ENCODE peak calls at places on chromosomes 3 and 15, in five cellular contexts. One of them, this sample, is unnamed.

GRCh38 chr3:99902091-99902490 is 84.4 kb downstream of the CMSS1 start:
- DNase-seq in spleen: no peak
- DNase-seq in esophagus squamous epithelium: no peak
- DNase-seq in Peyer's patch: no peak
- DNase-seq in uterus: no peak
- DNase-seq in this sample: no peak

GRCh38 chr3:16030342-16030741 is 144.1 kb upstream of the GALNT15 start:
- DNase-seq in uterus: no peak
- DNase-seq in spleen: no peak
- DNase-seq in esophagus squamous epithelium: no peak
- DNase-seq in Peyer's patch: no peak
- DNase-seq in this sample: no peak

GRCh38 chr15:29674661-29675533 is 147.4 kb downstream of the TJP1 start:
- DNase-seq in Peyer's patch: no peak
- DNase-seq in uterus: peak; percentile 39
- DNase-seq in esophagus squamous epithelium: no peak
- DNase-seq in spleen: peak; percentile 70
- DNase-seq in this sample: peak; percentile 73

GRCh38 chr3:18239674-18240073 is 185.5 kb downstream of the SATB1 start:
- DNase-seq in Peyer's patch: no peak
- DNase-seq in esophagus squamous epithelium: no peak
- DNase-seq in uterus: no peak
- DNase-seq in spleen: no peak
- DNase-seq in this sample: no peak

GRCh38 chr15:62445244-62445643 is 280.2 kb upstream of the C2CD4B start:
- DNase-seq in uterus: no peak
- DNase-seq in Peyer's patch: no peak
- DNase-seq in spleen: no peak
- DNase-seq in esophagus squamous epithelium: no peak
- DNase-seq in this sample: no peak

GRCh38 chr3:120487079-120487693 is 36.4 kb upstream of the FSTL1 start:
- DNase-seq in esophagus squamous epithelium: no peak
- DNase-seq in spleen: no peak
- DNase-seq in Peyer's patch: no peak
- DNase-seq in uterus: peak; percentile 50
- DNase-seq in this sample: no peak

GRCh38 chr3:197019535-197019934 is 10.1 kb downstream of the MELTF start:
- DNase-seq in uterus: no peak
- DNase-seq in Peyer's patch: no peak
- DNase-seq in spleen: no peak
- DNase-seq in esophagus squamous epithelium: no peak
- DNase-seq in this sample: no peak

GRCh38 chr3:38102073-38102844 is 34.7 kb downstream of the ACAA1 start:
- DNase-seq in spleen: no peak
- DNase-seq in uterus: no peak
- DNase-seq in Peyer's patch: no peak
- DNase-seq in esophagus squamous epithelium: no peak
- DNase-seq in this sample: no peak

GRCh38 chr15:23629234-23629805 is 18.3 kb downstream of the MAGEL2 start:
- DNase-seq in Peyer's patch: no peak
- DNase-seq in uterus: no peak
- DNase-seq in spleen: no peak
- DNase-seq in esophagus squamous epithelium: no peak
- DNase-seq in this sample: no peak

GRCh38 chr3:86954751-86955150 is 36.2 kb downstream of the VGLL3 start:
- DNase-seq in spleen: no peak
- DNase-seq in uterus: no peak
- DNase-seq in esophagus squamous epithelium: no peak
- DNase-seq in Peyer's patch: no peak
- DNase-seq in this sample: no peak

GRCh38 chr3:71372911-71373637 is 210.5 kb downstream of the FOXP1 start:
- DNase-seq in spleen: no peak
- DNase-seq in Peyer's patch: no peak
- DNase-seq in uterus: no peak
- DNase-seq in esophagus squamous epithelium: no peak
- DNase-seq in this sample: no peak

GRCh38 chr15:55222588-55222987 is 25.8 kb upstream of the RSL24D1 start:
- DNase-seq in esophagus squamous epithelium: no peak
- DNase-seq in uterus: no peak
- DNase-seq in spleen: no peak
- DNase-seq in Peyer's patch: no peak
- DNase-seq in this sample: no peak

GRCh38 chr15:74400915-74401757 is 32.6 kb downstream of the SEMA7A start:
- DNase-seq in Peyer's patch: peak; percentile 58
- DNase-seq in uterus: no peak
- DNase-seq in esophagus squamous epithelium: no peak
- DNase-seq in spleen: no peak
- DNase-seq in this sample: no peak

GRCh38 chr3:185216587-185216918 is 37.3 kb downstream of the EHHADH start:
- DNase-seq in Peyer's patch: no peak
- DNase-seq in spleen: no peak
- DNase-seq in esophagus squamous epithelium: no peak
- DNase-seq in uterus: no peak
- DNase-seq in this sample: no peak

GRCh38 chr3:25572919-25573385 is 91.8 kb downstream of the TOP2B start:
- DNase-seq in spleen: no peak
- DNase-seq in uterus: peak; percentile 34
- DNase-seq in esophagus squamous epithelium: no peak
- DNase-seq in Peyer's patch: no peak
- DNase-seq in this sample: no peak

GRCh38 chr3:150737874-150738679 is 24.9 kb downstream of the SIAH2 start:
- DNase-seq in Peyer's patch: no peak
- DNase-seq in spleen: no peak
- DNase-seq in esophagus squamous epithelium: no peak
- DNase-seq in uterus: no peak
- DNase-seq in this sample: no peak

GRCh38 chr15:31328425-31328998 is 1.9 kb downstream of the KLF13 start:
- DNase-seq in spleen: peak; percentile 93
- DNase-seq in esophagus squamous epithelium: no peak
- DNase-seq in uterus: no peak
- DNase-seq in Peyer's patch: peak; percentile 57
- DNase-seq in this sample: no peak

GRCh38 chr15:37016287-37016686 is 84.1 kb downstream of the MEIS2 start:
- DNase-seq in spleen: no peak
- DNase-seq in Peyer's patch: no peak
- DNase-seq in uterus: peak; percentile 51
- DNase-seq in esophagus squamous epithelium: no peak
- DNase-seq in this sample: peak; percentile 36

GRCh38 chr3:150663461-150663860 is 40.3 kb downstream of the ERICH6 start:
- DNase-seq in esophagus squamous epithelium: no peak
- DNase-seq in uterus: no peak
- DNase-seq in spleen: no peak
- DNase-seq in Peyer's patch: no peak
- DNase-seq in this sample: no peak

GRCh38 chr15:100924436-100924835 is 5.3 kb downstream of the LRRK1 start:
- DNase-seq in esophagus squamous epithelium: no peak
- DNase-seq in uterus: no peak
- DNase-seq in spleen: no peak
- DNase-seq in Peyer's patch: no peak
- DNase-seq in this sample: no peak

GRCh38 chr3:143885803-143886427 is 37.6 kb upstream of the SLC9A9 start:
- DNase-seq in esophagus squamous epithelium: no peak
- DNase-seq in Peyer's patch: no peak
- DNase-seq in spleen: no peak
- DNase-seq in uterus: no peak
- DNase-seq in this sample: no peak

GRCh38 chr3:7504886-7505775 is 644.2 kb downstream of the GRM7 start:
- DNase-seq in esophagus squamous epithelium: no peak
- DNase-seq in uterus: no peak
- DNase-seq in Peyer's patch: no peak
- DNase-seq in spleen: no peak
- DNase-seq in this sample: no peak

GRCh38 chr3:149180057-149180573 is 41.5 kb downstream of the CP start:
- DNase-seq in uterus: peak; percentile 93
- DNase-seq in spleen: no peak
- DNase-seq in Peyer's patch: peak; percentile 30
- DNase-seq in esophagus squamous epithelium: no peak
- DNase-seq in this sample: peak; percentile 84

GRCh38 chr3:139173372-139174108 is 128.8 kb upstream of the PRR23C start:
- DNase-seq in esophagus squamous epithelium: no peak
- DNase-seq in spleen: no peak
- DNase-seq in uterus: no peak
- DNase-seq in Peyer's patch: no peak
- DNase-seq in this sample: no peak

GRCh38 chr3:53109822-53110771 is 20.1 kb downstream of the RFT1 start:
- DNase-seq in uterus: peak; percentile 78
- DNase-seq in Peyer's patch: peak; percentile 20
- DNase-seq in esophagus squamous epithelium: no peak
- DNase-seq in spleen: no peak
- DNase-seq in this sample: no peak

GRCh38 chr3:99846472-99846871 is 28.8 kb downstream of the CMSS1 start:
- DNase-seq in esophagus squamous epithelium: no peak
- DNase-seq in Peyer's patch: no peak
- DNase-seq in spleen: no peak
- DNase-seq in uterus: peak; percentile 32
- DNase-seq in this sample: no peak

GRCh38 chr3:197006446-197006845 is 23.2 kb downstream of the MELTF start:
- DNase-seq in Peyer's patch: no peak
- DNase-seq in spleen: peak; percentile 51
- DNase-seq in uterus: no peak
- DNase-seq in esophagus squamous epithelium: no peak
- DNase-seq in this sample: no peak

GRCh38 chr3:69250014-69250413 is 127.6 kb upstream of the LMOD3 start:
- DNase-seq in Peyer's patch: no peak
- DNase-seq in spleen: no peak
- DNase-seq in uterus: no peak
- DNase-seq in esophagus squamous epithelium: no peak
- DNase-seq in this sample: no peak

GRCh38 chr15:68479406-68479805 is 47.4 kb upstream of the ITGA11 start:
- DNase-seq in spleen: no peak
- DNase-seq in Peyer's patch: no peak
- DNase-seq in uterus: peak; percentile 89
- DNase-seq in esophagus squamous epithelium: no peak
- DNase-seq in this sample: peak; percentile 52

GRCh38 chr15:90871716-90872480 is 3.5 kb downstream of the FURIN start:
- DNase-seq in Peyer's patch: no peak
- DNase-seq in spleen: peak; percentile 88
- DNase-seq in uterus: no peak
- DNase-seq in esophagus squamous epithelium: no peak
- DNase-seq in this sample: no peak

GRCh38 chr3:187264946-187265345 is 26.6 kb downstream of the MASP1 start:
- DNase-seq in esophagus squamous epithelium: no peak
- DNase-seq in Peyer's patch: no peak
- DNase-seq in uterus: no peak
- DNase-seq in spleen: no peak
- DNase-seq in this sample: no peak

GRCh38 chr3:141986548-141987107 is 110.2 kb downstream of the ATP1B3 start:
- DNase-seq in spleen: no peak
- DNase-seq in uterus: no peak
- DNase-seq in Peyer's patch: no peak
- DNase-seq in esophagus squamous epithelium: no peak
- DNase-seq in this sample: no peak
- H3K4me3 ChIP-seq in spleen: no peak overlapping the region
- H3K4me3 ChIP-seq in uterus: no peak overlapping the region
- H3K4me3 ChIP-seq in Peyer's patch: no peak overlapping the region
- H3K4me3 ChIP-seq in esophagus squamous epithelium: no peak overlapping the region
- H3K4me3 ChIP-seq in this sample: no peak overlapping the region

GRCh38 chr15:75647370-75648155 is at the start of gene SNX33:
- DNase-seq in spleen: peak; percentile 89
- DNase-seq in uterus: peak; percentile 85
- DNase-seq in Peyer's patch: peak; percentile 28
- DNase-seq in esophagus squamous epithelium: no peak
- DNase-seq in this sample: peak; percentile 88
- TF ChIP-seq POLR2A in spleen: no peak
- TF ChIP-seq POLR2A in uterus: no peak
- TF ChIP-seq POLR2A in Peyer's patch: peak; percentile 89
- TF ChIP-seq POLR2A in esophagus squamous epithelium: no peak
- TF ChIP-seq POLR2A in this sample: peak; percentile 68

GRCh38 chr15:92903588-92903955 is 3.4 kb downstream of the CHD2 start:
- DNase-seq in Peyer's patch: no peak
- DNase-seq in esophagus squamous epithelium: no peak
- DNase-seq in spleen: no peak
- DNase-seq in uterus: no peak
- DNase-seq in this sample: no peak

GRCh38 chr15:92902020-92902419 is 1.9 kb downstream of the CHD2 start:
- DNase-seq in uterus: no peak
- DNase-seq in esophagus squamous epithelium: no peak
- DNase-seq in spleen: no peak
- DNase-seq in Peyer's patch: no peak
- DNase-seq in this sample: no peak

GRCh38 chr15:92903956-92904831 is 4.1 kb downstream of the CHD2 start:
- DNase-seq in Peyer's patch: peak; percentile 99
- DNase-seq in uterus: peak; percentile 99
- DNase-seq in esophagus squamous epithelium: peak; percentile 90
- DNase-seq in spleen: peak; percentile 99
- DNase-seq in this sample: peak; percentile 99

GRCh38 chr15:92901053-92901761 is 1.1 kb downstream of the CHD2 start:
- DNase-seq in spleen: no peak
- DNase-seq in Peyer's patch: no peak
- DNase-seq in esophagus squamous epithelium: no peak
- DNase-seq in uterus: no peak
- DNase-seq in this sample: no peak

GRCh38 chr15:92902723-92903587 is 2.8 kb downstream of the CHD2 start:
- DNase-seq in spleen: no peak
- DNase-seq in uterus: no peak
- DNase-seq in esophagus squamous epithelium: no peak
- DNase-seq in Peyer's patch: no peak
- DNase-seq in this sample: no peak
- H3K4me3 ChIP-seq in spleen: peak overlapping the region; percentile 83
- H3K4me3 ChIP-seq in uterus: peak overlapping the region; percentile 77
- H3K4me3 ChIP-seq in esophagus squamous epithelium: peak overlapping the region; percentile 73
- H3K4me3 ChIP-seq in Peyer's patch: peak overlapping the region; percentile 54
- H3K4me3 ChIP-seq in this sample: peak overlapping the region; percentile 63

DNA sequence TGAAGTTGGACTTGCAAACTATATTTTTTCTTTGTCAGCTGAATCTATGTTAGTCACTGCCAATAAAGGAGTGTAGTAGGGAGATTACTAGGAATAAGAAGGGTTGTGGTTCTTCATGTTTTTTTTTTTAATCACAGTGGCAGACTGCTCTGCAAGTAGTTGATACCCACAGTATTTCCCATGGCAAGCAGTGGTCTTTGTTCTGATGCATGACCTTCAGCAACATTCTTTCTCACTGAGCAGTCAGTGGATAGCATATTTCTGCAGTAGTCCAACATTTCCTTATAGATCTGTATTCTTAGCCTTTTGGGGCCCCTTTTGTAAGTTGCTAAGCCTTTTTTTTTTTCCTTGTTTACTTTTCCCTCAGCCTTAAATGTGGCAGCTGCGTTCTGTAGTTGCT is 151.1 kb downstream of the DOCK3 start:
- DNase-seq in spleen: no peak
- DNase-seq in Peyer's patch: no peak
- DNase-seq in esophagus squamous epithelium: no peak
- DNase-seq in uterus: no peak
- DNase-seq in this sample: no peak
- TF ChIP-seq POLR2A in spleen: no peak
- TF ChIP-seq POLR2A in Peyer's patch: no peak
- TF ChIP-seq POLR2A in esophagus squamous epithelium: no peak
- TF ChIP-seq POLR2A in uterus: no peak
- TF ChIP-seq POLR2A in this sample: no peak